ENCODE peak calls at places on chromosomes 12 and 14, in nine cellular contexts. P, X, E, F, W, Z, G, J and C are unnamed samples.
A peak's percentile ranks its signal among the peaks of the same experiment; 100 is the strongest.

GRCh38 chr12:109709401-109710278 is 4.0 kb upstream of the FAM222A start:
- DNase-seq in P (no peak), G (no peak), F (no peak), W (no peak), J (no peak), Z (no peak), X (no peak), E (no peak), C (peak; percentile 54)

GRCh38 chr12:123748661-123749060 is 13.4 kb upstream of the DNAH10 start:
- DNase-seq in J (no peak), G (no peak), Z (no peak), W (no peak), X (no peak), P (no peak), E (peak; percentile 49), F (no peak), C (no peak)

GRCh38 chr12:65269603-65270002 is 8.9 kb upstream of the MSRB3 start:
- DNase-seq in G (no peak), Z (no peak), E (no peak), X (no peak), F (no peak), W (no peak), P (no peak), J (no peak), C (no peak)

GRCh38 chr12:103901518-103902173 is 28.6 kb upstream of the HSP90B1 start:
- DNase-seq in P (peak; percentile 27), Z (no peak), E (no peak), F (peak; percentile 15), G (no peak), W (no peak), J (peak; percentile 73), X (no peak), C (no peak)

GRCh38 chr12:75784591-75784990 is 247.0 kb downstream of the PHLDA1 start:
- DNase-seq in G (peak; percentile 46), F (no peak), X (no peak), Z (no peak), E (peak; percentile 14), P (no peak), W (no peak), J (peak; percentile 47), C (no peak)

GRCh38 chr12:51334774-51335173 is 10.8 kb upstream of the BIN2 start:
- DNase-seq in G (no peak), X (no peak), P (no peak), W (no peak), F (no peak), E (peak; percentile 29), J (no peak), Z (no peak), C (no peak)

GRCh38 chr12:12992418-12993175 is 7.5 kb downstream of the HEBP1 start:
- DNase-seq in W (peak; percentile 68), G (no peak), J (no peak), F (no peak), X (no peak), E (peak; percentile 98), P (no peak), Z (peak; percentile 80), C (no peak)

GRCh38 chr14:60951781-60952435 is 29.0 kb downstream of the TRMT5 start:
- DNase-seq in X (no peak), G (no peak), P (no peak), E (no peak), J (no peak), F (no peak), W (no peak), Z (no peak), C (no peak)

GRCh38 chr14:79028281-79028680 is 858.1 kb downstream of the NRXN3 start:
- DNase-seq in X (no peak), J (no peak), E (no peak), Z (no peak), P (no peak), G (no peak), W (no peak), F (no peak), C (no peak)

GRCh38 chr12:71797506-71797905 is 42.1 kb upstream of the TBC1D15 start:
- DNase-seq in G (no peak), P (no peak), F (no peak), E (no peak), X (no peak), W (no peak), Z (no peak), J (no peak), C (no peak)

GRCh38 chr14:103103461-103104388 is 9.2 kb downstream of the EXOC3L4 start:
- DNase-seq in G (no peak), E (peak; percentile 35), X (peak; percentile 79), W (peak; percentile 77), Z (no peak), P (no peak), J (no peak), F (no peak), C (peak; percentile 84)

GRCh38 chr12:63770375-63770774 is 9.3 kb upstream of the RXYLT1 start:
- DNase-seq in G (no peak), J (no peak), W (no peak), P (no peak), X (no peak), E (no peak), F (no peak), Z (no peak), C (no peak)

DNA sequence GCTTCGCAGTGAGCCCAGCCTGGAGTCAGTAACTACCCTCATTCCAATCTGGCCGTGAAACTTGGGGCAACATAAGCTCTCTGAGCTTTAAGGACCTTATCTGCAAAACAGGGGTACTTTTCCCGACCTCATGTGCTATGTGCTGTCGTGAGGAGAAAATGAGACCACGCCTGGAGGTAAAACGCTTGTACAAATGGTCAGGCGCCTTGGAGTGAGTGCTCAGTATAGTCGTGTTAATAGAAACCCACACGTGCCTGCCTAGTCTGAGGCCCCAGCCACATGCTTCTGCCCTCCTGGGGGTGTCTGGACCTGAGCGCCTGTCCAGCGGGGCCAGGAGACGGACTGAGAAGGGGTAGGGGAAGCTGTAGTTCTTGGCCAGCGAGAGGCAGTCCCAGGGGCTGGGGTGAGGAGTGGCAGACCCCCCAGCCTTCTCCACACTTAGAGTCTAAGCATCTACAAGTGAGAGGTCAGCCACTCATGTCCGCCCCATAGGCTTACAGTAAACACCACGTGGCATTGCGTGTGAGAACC is 4.9 kb downstream of the AQP5 start:
- DNase-seq in E (no peak), F (no peak), W (no peak), G (no peak), J (no peak), P (no peak), X (no peak), Z (no peak), C (no peak)
- H3K4me3 ChIP-seq in E (no peak overlapping the region), F (no peak overlapping the region), W (no peak overlapping the region), G (no peak overlapping the region), J (no peak overlapping the region), P (no peak overlapping the region), X (no peak overlapping the region), Z (no peak overlapping the region), C (no peak overlapping the region)

GRCh38 chr14:20631023-20631820 is 10.3 kb downstream of the OR6S1 start:
- DNase-seq in E (peak; percentile 70), G (no peak), X (peak; percentile 88), F (peak; percentile 20), Z (no peak), J (peak; percentile 65), W (no peak), P (no peak), C (no peak)
- H3K27me3 ChIP-seq in E (peaks cover 4% of the 10 kb centered on the region), G (peaks cover 18% of the 10 kb centered on the region), X (no peaks in the 10 kb centered on the region), F (peaks cover 76% of the 10 kb centered on the region), Z (no peaks in the 10 kb centered on the region), J (no peaks in the 10 kb centered on the region), W (peaks cover 43% of the 10 kb centered on the region), P (no peaks in the 10 kb centered on the region), C (peaks cover 27% of the 10 kb centered on the region)

DNA sequence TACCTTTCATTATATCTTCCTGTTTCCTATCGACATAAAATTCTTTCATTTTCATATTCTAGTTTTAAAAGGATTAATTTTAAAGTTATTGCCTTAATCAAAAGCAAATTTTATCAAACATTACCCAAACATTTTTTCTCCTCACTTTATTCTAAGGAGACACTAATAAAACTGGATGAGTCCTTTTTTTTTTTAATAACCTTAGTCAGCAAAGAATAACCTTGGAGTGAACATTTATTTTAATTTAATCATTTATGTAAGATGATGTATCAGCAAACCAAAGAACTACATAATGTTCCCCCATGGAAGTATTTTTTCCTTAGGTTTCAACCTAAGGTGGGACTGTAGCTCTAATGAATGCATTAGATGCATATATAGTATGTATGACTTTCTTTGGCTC is 83.9 kb downstream of the RAD52 start:
- DNase-seq in F (no peak), W (no peak), P (no peak), G (no peak), Z (no peak), E (no peak), J (no peak), X (no peak), C (no peak)
- H3K36me3 ChIP-seq in F (peaks cover 83% of the 10 kb centered on the region), W (peaks cover 100% of the 10 kb centered on the region), P (peaks cover 49% of the 10 kb centered on the region), G (peaks cover 100% of the 10 kb centered on the region), Z (peaks cover 79% of the 10 kb centered on the region), E (peaks cover 32% of the 10 kb centered on the region), J (peaks cover 44% of the 10 kb centered on the region), X (peaks cover 100% of the 10 kb centered on the region), C (peaks cover 15% of the 10 kb centered on the region)

GRCh38 chr14:104334812-104335161 is 196.4 kb downstream of the KIF26A start:
- DNase-seq in X (peak; percentile 19), J (no peak), Z (no peak), P (no peak), G (no peak), F (no peak), E (no peak), W (peak; percentile 35), C (peak; percentile 43)

GRCh38 chr14:104332634-104333270 is 194.4 kb downstream of the KIF26A start:
- DNase-seq in J (no peak), W (peak; percentile 46), X (peak; percentile 28), G (no peak), E (no peak), F (no peak), Z (no peak), P (no peak), C (peak; percentile 47)

GRCh38 chr14:104335176-104335575 is 196.8 kb downstream of the KIF26A start:
- DNase-seq in P (no peak), G (no peak), X (peak; percentile 17), Z (no peak), W (no peak), E (no peak), J (no peak), F (no peak), C (peak; percentile 33)

GRCh38 chr14:104335611-104336010 is 197.2 kb downstream of the KIF26A start:
- DNase-seq in X (peak; percentile 30), G (no peak), E (no peak), W (no peak), Z (no peak), J (no peak), P (no peak), F (no peak), C (no peak)

DNA sequence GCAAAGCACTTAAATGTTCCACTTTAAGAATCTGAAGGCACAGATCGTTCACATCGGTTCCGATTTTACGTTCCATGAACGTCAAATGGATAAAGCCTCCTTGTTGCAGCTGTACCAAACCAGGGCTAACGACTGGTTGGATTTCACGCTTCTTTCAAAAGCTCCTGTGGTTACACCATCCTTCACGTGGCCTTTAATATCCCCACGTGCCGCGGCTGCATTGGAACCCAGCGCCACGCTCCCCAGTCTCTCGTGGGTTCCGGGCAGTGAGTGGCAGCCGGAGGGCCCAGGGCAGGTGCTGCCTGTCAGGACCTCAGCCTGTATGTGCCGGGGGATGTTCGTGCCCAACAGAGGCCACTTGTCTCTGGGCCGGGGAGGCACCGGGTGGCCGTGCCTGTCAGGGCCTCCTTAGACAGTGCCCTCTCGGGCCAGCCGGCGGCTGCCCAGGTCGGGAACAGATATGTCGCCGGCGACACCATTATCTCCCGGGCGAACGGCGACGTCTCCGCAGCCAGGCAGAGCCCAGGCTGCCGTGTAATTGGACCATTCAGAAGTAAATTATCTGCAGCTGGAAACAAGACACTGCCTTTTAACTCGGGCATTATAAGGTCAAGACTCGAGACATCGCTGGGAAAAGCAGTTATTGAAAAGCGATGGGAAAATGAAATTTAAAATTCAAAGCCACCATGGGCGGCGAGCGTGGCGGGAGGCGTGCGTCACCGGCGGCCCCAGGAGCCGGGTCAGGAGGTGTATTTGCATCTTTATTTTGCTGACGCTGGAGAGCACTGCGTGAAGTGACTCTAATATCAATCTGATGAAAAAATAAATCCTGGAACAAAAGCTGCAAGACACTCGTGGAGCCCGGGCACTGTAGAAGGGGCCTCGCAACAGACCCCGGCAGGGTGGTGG is 195.8 kb downstream of the KIF26A start:
- DNase-seq in Z (no peak), E (no peak), J (no peak), G (no peak), W (peak; percentile 41), X (peak; percentile 35), P (no peak), F (no peak), C (peak; percentile 59)
- H3K4me3 ChIP-seq in Z (no peak overlapping the region), E (no peak overlapping the region), J (no peak overlapping the region), G (no peak overlapping the region), W (no peak overlapping the region), X (no peak overlapping the region), P (no peak overlapping the region), F (no peak overlapping the region), C (no peak overlapping the region)